ENCODE peak calls at places on chromosomes 12 and 14, in six cellular contexts. G is dorsolateral prefrontal cortex, W is psoas muscle, E is cardiac fibroblast, Y is fibroblast of mammary gland, D is bronchial epithelial cell. H is an unnamed sample.

GRCh38 chr14:30559638-30560071 is 697 bp downstream of the G2E3 start:
- DNase-seq in W (no peak), D (peak), Y (peak), G (no peak), E (peak), H (peak)

GRCh38 chr12:94266796-94267529 is 118.6 kb downstream of the PLXNC1 start:
- DNase-seq in E (peak), G (no peak), Y (peak), D (peak), W (no peak), H (peak)

GRCh38 chr12:76690916-76691700 is 72.8 kb upstream of the ZDHHC17 start:
- DNase-seq in E (peak), W (no peak), G (no peak), Y (no peak), D (no peak), H (peak)

GRCh38 chr14:38078393-38078792 is 129.3 kb upstream of the SSTR1 start:
- DNase-seq in D (peak), Y (no peak), W (no peak), G (no peak), E (no peak), H (no peak)

GRCh38 chr12:20629414-20630156 is 65.5 kb upstream of the SLCO1C1 start:
- DNase-seq in Y (peak), E (peak), W (no peak), G (no peak), D (peak), H (peak)

GRCh38 chr12:31813305-31813704 is 84.5 kb upstream of the AMN1 start:
- DNase-seq in D (peak), E (peak), Y (no peak), W (no peak), G (no peak), H (peak)

GRCh38 chr12:22626429-22626828 is 1.5 kb downstream of the ETNK1 start:
- DNase-seq in G (no peak), W (no peak), E (peak), D (peak), Y (peak), H (peak)

GRCh38 chr12:51846911-51847829 is 1.3 kb downstream of the FIGNL2 start:
- DNase-seq in G (no peak), W (no peak), E (no peak), D (no peak), Y (no peak), H (no peak)

GRCh38 chr12:96445743-96446655 is 43.4 kb upstream of the CFAP54 start:
- DNase-seq in G (no peak), E (peak), D (peak), Y (peak), W (no peak), H (peak)

GRCh38 chr12:50734409-50735263 is 29.3 kb upstream of the ATF1 start:
- DNase-seq in E (peak), W (no peak), D (no peak), Y (peak), G (no peak), H (peak)

GRCh38 chr12:109462868-109463692 is 14.0 kb downstream of the KCTD10 start:
- DNase-seq in W (peak), D (peak), Y (peak), E (peak), G (no peak), H (peak)

GRCh38 chr12:27236498-27236897 is 7.6 kb upstream of the STK38L start:
- DNase-seq in G (no peak), W (no peak), D (peak), E (peak), Y (peak), H (no peak)

GRCh38 chr14:21205026-21205677 is 49.3 kb upstream of the OR5AU1 start:
- DNase-seq in D (no peak), Y (no peak), E (no peak), W (no peak), G (no peak), H (no peak)

GRCh38 chr12:104727866-104728449 is 230.1 kb downstream of the SLC41A2 start:
- DNase-seq in Y (no peak), E (no peak), G (no peak), D (no peak), W (no peak), H (no peak)

GRCh38 chr14:43528321-43528720 is 978.8 kb downstream of the FSCB start:
- DNase-seq in D (no peak), Y (no peak), W (no peak), G (no peak), E (no peak), H (no peak)

GRCh38 chr12:78120866-78121590 is 290.3 kb downstream of the NAV3 start:
- DNase-seq in D (peak), G (no peak), E (peak), W (no peak), Y (peak), H (peak)

GRCh38 chr12:76927170-76927784 is 48.5 kb upstream of the CSRP2 start:
- DNase-seq in G (no peak), E (peak), D (peak), Y (peak), W (no peak), H (peak)

GRCh38 chr14:89750909-89751502 is 203.5 kb downstream of the EFCAB11 start:
- DNase-seq in D (no peak), E (no peak), Y (no peak), G (no peak), W (no peak), H (no peak)

GRCh38 chr14:33486499-33486898 is 464.4 kb downstream of the EGLN3 start:
- DNase-seq in D (no peak), E (no peak), G (no peak), Y (no peak), W (no peak), H (no peak)

GRCh38 chr14:44029933-44030332 is 477.1 kb downstream of the FSCB start:
- DNase-seq in G (no peak), Y (peak), E (peak), D (peak), W (no peak), H (no peak)

GRCh38 chr12:99476956-99477355 is 170.6 kb upstream of the GARIN6 start:
- DNase-seq in Y (no peak), D (no peak), E (no peak), G (no peak), W (no peak), H (no peak)

GRCh38 chr12:116465892-116466291 is 93.3 kb upstream of the MAP1LC3B2 start:
- DNase-seq in Y (no peak), D (no peak), G (no peak), E (no peak), W (no peak), H (no peak)

GRCh38 chr12:123038486-123038885 is 58.0 kb downstream of the ARL6IP4 start:
- DNase-seq in Y (no peak), D (no peak), W (no peak), E (no peak), G (no peak), H (no peak)

GRCh38 chr14:71586131-71586893 is 345.9 kb upstream of the RGS6 start:
- DNase-seq in W (no peak), D (no peak), G (peak), E (peak), Y (peak), H (peak)

GRCh38 chr14:64688801-64689200 is 15.4 kb upstream of the PLEKHG3 start:
- DNase-seq in W (no peak), E (no peak), G (peak), D (no peak), Y (no peak), H (no peak)

GRCh38 chr14:64692597-64693350 is 11.4 kb upstream of the PLEKHG3 start:
- DNase-seq in G (no peak), E (peak), D (no peak), Y (no peak), W (no peak), H (no peak)

GRCh38 chr12:11877869-11878780 is 192.6 kb upstream of the BCL2L14 start:
- DNase-seq in E (peak), W (no peak), D (peak), Y (peak), G (peak), H (peak)

GRCh38 chr14:90381011-90381790 is 15.6 kb upstream of the CALM1 start:
- DNase-seq in W (peak), D (no peak), Y (peak), E (peak), G (peak), H (peak)

GRCh38 chr14:105144231-105144665 is 24.3 kb downstream of the JAG2 start:
- DNase-seq in D (no peak), Y (no peak), E (no peak), W (peak), G (no peak), H (no peak)

DNA sequence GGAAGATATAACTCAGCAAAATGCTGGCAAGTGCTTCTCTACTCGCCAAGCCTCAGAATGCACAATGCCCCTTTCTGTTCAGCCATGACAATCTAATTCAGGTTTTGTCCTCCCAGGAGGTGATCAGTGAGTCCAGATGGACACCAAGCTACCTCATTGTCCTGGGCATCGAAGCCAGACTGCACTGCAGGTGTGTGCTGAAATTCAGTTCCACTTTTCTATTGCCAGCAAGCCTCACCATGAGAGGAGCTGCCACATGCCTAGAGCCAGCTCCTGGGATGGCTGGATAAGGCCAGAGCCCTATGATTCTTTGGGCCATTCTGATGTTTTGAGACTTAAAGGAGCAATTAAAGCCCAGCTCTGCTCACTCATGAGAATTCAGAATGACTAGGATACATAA is 186.7 kb downstream of the GRIN2B start:
- DNase-seq in G (no peak), D (no peak), E (no peak), W (no peak), Y (no peak), H (no peak)
- H3K4me3 ChIP-seq in G (no peak), D (no peak), E (no peak), W (no peak), Y (no peak), H (no peak)

GRCh38 chr14:106657460-106657859 is 1131.1 kb downstream of the TMEM121 start:
- DNase-seq in G (no peak), E (no peak), Y (no peak), D (no peak), W (no peak), H (no peak)

GRCh38 chr14:106652494-106652893 is 1126.1 kb downstream of the TMEM121 start:
- DNase-seq in G (no peak), Y (no peak), E (no peak), D (peak), W (no peak), H (no peak)
- TF ChIP-seq CTCF in G (no peak), Y (no peak), E (no peak), D (no peak), W (no peak), H (no peak)

GRCh38 chr12:54411398-54412241 is 7.4 kb downstream of the ITGA5 start:
- DNase-seq in W (peak), D (peak), Y (peak), G (no peak), E (peak), H (peak)

GRCh38 chr12:54414191-54414525 is 4.9 kb downstream of the ITGA5 start:
- DNase-seq in G (no peak), Y (no peak), W (no peak), E (no peak), D (no peak), H (no peak)

GRCh38 chr12:54412348-54412747 is 6.7 kb downstream of the ITGA5 start:
- DNase-seq in D (no peak), G (no peak), W (no peak), Y (no peak), E (no peak), H (no peak)

GRCh38 chr12:54413284-54414190 is 5.5 kb downstream of the ITGA5 start:
- DNase-seq in D (no peak), W (no peak), E (peak), G (no peak), Y (no peak), H (peak)

GRCh38 chr12:54412786-54413185 is 6.3 kb downstream of the ITGA5 start:
- DNase-seq in D (no peak), E (no peak), W (no peak), G (no peak), Y (no peak), H (no peak)
- H3K4me3 ChIP-seq in D (no peak), E (no peak), W (no peak), G (no peak), Y (no peak), H (no peak)

GRCh38 chr12:7162691-7163114 is 26.8 kb upstream of the PEX5 start:
- DNase-seq in W (no peak), E (peak), Y (no peak), D (peak), G (peak), H (peak)
- TF ChIP-seq CTCF in W (peak), E (peak), Y (peak), D (peak), G (no peak), H (peak)

H was measured in choroid plexus epithelial cell.